ENCODE peak calls at places on chromosomes 3 and 15, in five cellular contexts. D, A, U, E and Y are unnamed samples.

GRCh38 chr15:80107774-80108173 is 45.0 kb upstream of the FAH start:
- DNase-seq in D (no peak), A (no peak), U (no peak), E (no peak), Y (no peak)

GRCh38 chr15:57684491-57685184 is 21.9 kb upstream of the POLR2M start:
- DNase-seq in D (no peak), A (peak; percentile 54), U (no peak), E (no peak), Y (no peak)

GRCh38 chr15:73922186-73923151 is 3.8 kb upstream of the LOXL1 start:
- DNase-seq in D (peak; percentile 72), A (no peak), U (no peak), E (no peak), Y (no peak)

GRCh38 chr3:148232409-148232808 is 465.3 kb upstream of the AGTR1 start:
- DNase-seq in D (no peak), A (no peak), U (no peak), E (no peak), Y (no peak)

GRCh38 chr3:157113832-157114505 is 46.0 kb downstream of the CCNL1 start:
- DNase-seq in D (no peak), A (no peak), U (no peak), E (no peak), Y (no peak)

GRCh38 chr3:188491276-188491687 is 337.3 kb downstream of the LPP start:
- DNase-seq in D (no peak), A (no peak), U (no peak), E (peak; percentile 39), Y (no peak)

GRCh38 chr3:136916200-136916599 is 41.6 kb upstream of the IL20RB start:
- DNase-seq in D (no peak), A (no peak), U (no peak), E (peak; percentile 13), Y (no peak)

GRCh38 chr15:68819451-68820204 is 1.1 kb downstream of the ANP32A start:
- DNase-seq in D (peak; percentile 44), A (peak; percentile 46), U (peak; percentile 49), E (peak; percentile 36), Y (peak; percentile 68)

GRCh38 chr3:130907966-130908365 is 14.1 kb downstream of the ATP2C1 start:
- DNase-seq in D (no peak), A (no peak), U (no peak), E (no peak), Y (no peak)

GRCh38 chr3:187169231-187169960 is 27.9 kb upstream of the RTP1 start:
- DNase-seq in D (no peak), A (no peak), U (no peak), E (peak; percentile 14), Y (no peak)

GRCh38 chr3:114409291-114409690 is 115.5 kb downstream of the TIGIT start:
- DNase-seq in D (no peak), A (no peak), U (no peak), E (no peak), Y (no peak)

GRCh38 chr3:59503441-59503840 is 453.6 kb upstream of the CFAP20DC start:
- DNase-seq in D (no peak), A (no peak), U (no peak), E (no peak), Y (no peak)

GRCh38 chr3:178558637-178559036 is 22.4 kb downstream of the KCNMB2 start:
- DNase-seq in D (no peak), A (no peak), U (no peak), E (no peak), Y (no peak)

GRCh38 chr3:148221303-148221702 is 476.4 kb upstream of the AGTR1 start:
- DNase-seq in D (no peak), A (no peak), U (no peak), E (no peak), Y (no peak)

GRCh38 chr15:80160570-80161156 is 7.9 kb downstream of the FAH start:
- DNase-seq in D (no peak), A (no peak), U (peak; percentile 84), E (peak; percentile 86), Y (no peak)

GRCh38 chr3:157301755-157302154 is 134.9 kb upstream of the PTX3 start:
- DNase-seq in D (no peak), A (no peak), U (no peak), E (no peak), Y (no peak)

GRCh38 chr3:117045143-117045542 is 335.6 kb downstream of the TUSC7 start:
- DNase-seq in D (peak; percentile 87), A (no peak), U (no peak), E (peak; percentile 10), Y (peak; percentile 40)

GRCh38 chr15:42141246-42141645 is 15.2 kb downstream of the PLA2G4F start:
- DNase-seq in D (no peak), A (no peak), U (no peak), E (no peak), Y (no peak)

GRCh38 chr3:196323723-196324122 is 5.7 kb upstream of the DYNLT2B start:
- DNase-seq in D (peak; percentile 54), A (no peak), U (no peak), E (no peak), Y (no peak)

GRCh38 chr3:149199474-149199873 is 22.2 kb downstream of the CP start:
- DNase-seq in D (no peak), A (no peak), U (no peak), E (peak; percentile 62), Y (no peak)

GRCh38 chr3:73556520-73557371 is 68.0 kb downstream of the PDZRN3 start:
- DNase-seq in D (peak; percentile 55), A (no peak), U (no peak), E (no peak), Y (no peak)

GRCh38 chr3:10594915-10595314 is 89.5 kb upstream of the ATP2B2 start:
- DNase-seq in D (peak; percentile 90), A (peak; percentile 31), U (no peak), E (peak; percentile 70), Y (no peak)

GRCh38 chr15:65333441-65333820 is 29.0 kb downstream of the RNU5B-1 start:
- DNase-seq in D (no peak), A (no peak), U (no peak), E (no peak), Y (no peak)

GRCh38 chr3:187807086-187807862 is 62.0 kb upstream of the BCL6 start:
- DNase-seq in D (no peak), A (no peak), U (no peak), E (peak; percentile 43), Y (no peak)

GRCh38 chr3:42476225-42477160 is 25.9 kb upstream of the VIPR1 start:
- DNase-seq in D (no peak), A (peak; percentile 43), U (no peak), E (peak; percentile 95), Y (peak; percentile 75)

GRCh38 chr3:73766599-73767378 is 142.0 kb upstream of the PDZRN3 start:
- DNase-seq in D (no peak), A (no peak), U (no peak), E (no peak), Y (no peak)

GRCh38 chr3:27452368-27453090 is 31.7 kb downstream of the SLC4A7 start:
- DNase-seq in D (no peak), A (no peak), U (no peak), E (no peak), Y (no peak)

GRCh38 chr15:38517312-38517711 is 47.3 kb downstream of the RASGRP1 start:
- DNase-seq in D (no peak), A (no peak), U (no peak), E (no peak), Y (no peak)

GRCh38 chr3:52047295-52047960 is 8.9 kb downstream of the DUSP7 start:
- DNase-seq in D (no peak), A (no peak), U (no peak), E (peak; percentile 64), Y (no peak)

GRCh38 chr3:182969277-182969676 is 11.1 kb downstream of the DCUN1D1 start:
- DNase-seq in D (no peak), A (no peak), U (no peak), E (peak; percentile 73), Y (no peak)

GRCh38 chr3:160665784-160666526 is 11.0 kb upstream of the ARL14 start:
- DNase-seq in D (no peak), A (no peak), U (no peak), E (peak; percentile 90), Y (peak; percentile 36)

GRCh38 chr3:180922242-180922641 is 9.8 kb downstream of the FXR1 start:
- DNase-seq in D (no peak), A (no peak), U (no peak), E (no peak), Y (no peak)
- H3K4me1 ChIP-seq in D (no peaks in the 10 kb centered on the region), A (peaks cover 13% of the 10 kb centered on the region), U (no peaks in the 10 kb centered on the region), E (no peaks in the 10 kb centered on the region), Y (no peaks in the 10 kb centered on the region)

DNA sequence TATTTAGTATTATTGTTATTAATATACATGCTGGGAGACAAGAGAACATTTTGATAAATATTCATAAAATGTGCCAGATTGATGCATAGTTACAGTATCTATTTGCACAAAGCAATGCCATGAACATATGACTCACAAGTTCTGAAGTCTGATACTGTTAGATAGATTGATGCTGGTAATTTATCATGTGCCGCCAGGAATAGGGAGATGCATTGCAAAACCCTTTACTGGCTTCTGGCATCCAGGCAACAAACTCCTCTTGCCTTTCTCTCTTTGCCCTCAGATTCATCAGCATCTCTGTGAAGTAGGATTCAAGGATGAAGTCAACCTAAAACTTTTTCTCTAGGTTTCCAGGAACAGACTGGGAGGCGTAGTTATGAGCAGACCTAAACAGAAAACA is 41.0 kb upstream of the SLC25A26 start:
- DNase-seq in D (no peak), A (no peak), U (no peak), E (no peak), Y (no peak)
- H3K4me1 ChIP-seq in D (no peaks in the 10 kb centered on the region), A (no peaks in the 10 kb centered on the region), U (no peaks in the 10 kb centered on the region), E (no peaks in the 10 kb centered on the region), Y (peaks cover 5% of the 10 kb centered on the region)

DNA sequence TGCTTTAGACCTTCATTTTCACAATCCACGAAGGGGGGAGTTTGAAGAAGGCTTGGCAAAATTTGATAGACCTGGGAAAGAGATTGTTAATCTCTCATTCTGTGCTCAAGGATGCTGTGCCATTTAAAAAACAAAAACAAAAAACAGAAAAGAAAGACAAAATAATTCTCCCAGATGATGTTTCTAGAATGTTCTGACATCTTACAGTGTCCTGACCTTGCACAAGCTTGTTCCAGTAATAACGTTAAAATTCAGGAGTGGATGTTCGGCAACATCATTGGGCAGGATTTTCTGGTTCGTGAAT is 79.9 kb downstream of the SMAD3 start:
- DNase-seq in D (no peak), A (no peak), U (no peak), E (no peak), Y (no peak)
- H3K4me1 ChIP-seq in D (peaks cover 34% of the 10 kb centered on the region), A (peaks cover 78% of the 10 kb centered on the region), U (peaks cover 10% of the 10 kb centered on the region), E (peaks cover 93% of the 10 kb centered on the region), Y (peaks cover 53% of the 10 kb centered on the region)

GRCh38 chr15:101449471-101450425 is 39.8 kb downstream of the PCSK6 start:
- DNase-seq in D (no peak), A (no peak), U (no peak), E (no peak), Y (no peak)
- H3K4me1 ChIP-seq in D (no peaks in the 10 kb centered on the region), A (peaks cover 18% of the 10 kb centered on the region), U (peaks cover 14% of the 10 kb centered on the region), E (peaks cover 13% of the 10 kb centered on the region), Y (no peaks in the 10 kb centered on the region)

DNA sequence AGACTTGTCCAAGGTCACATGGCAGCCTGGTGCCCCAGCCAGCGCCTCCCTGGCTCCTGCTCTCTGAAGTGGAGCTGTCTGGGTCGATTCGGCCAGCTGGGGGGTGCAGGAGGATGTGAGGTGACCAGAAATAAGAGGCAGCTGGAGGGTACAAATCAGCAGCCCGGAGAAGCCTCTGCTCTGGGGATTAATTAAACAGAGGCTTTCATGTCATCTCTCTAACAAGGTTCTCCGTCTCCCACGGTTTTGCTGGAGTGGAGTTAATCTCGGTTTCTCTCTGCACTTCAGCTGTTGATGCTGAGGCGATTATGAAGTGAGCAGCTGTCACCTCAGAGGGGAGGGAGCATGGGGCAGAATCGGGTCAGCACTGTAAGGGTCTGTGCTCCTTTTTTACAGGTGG is 236.8 kb downstream of the TLE3 start:
- DNase-seq in D (no peak), A (no peak), U (no peak), E (no peak), Y (no peak)
- H3K4me1 ChIP-seq in D (no peaks in the 10 kb centered on the region), A (no peaks in the 10 kb centered on the region), U (no peaks in the 10 kb centered on the region), E (no peaks in the 10 kb centered on the region), Y (no peaks in the 10 kb centered on the region)